ENCODE peak calls at places on chromosomes 1 and 21, in six cellular contexts. V, U, Y, X, I and C are unnamed samples.

GRCh38 chr1:107748529-107748928 is 216.5 kb downstream of the VAV3 start:
- DNase-seq in V (peak; percentile 42), U (no peak), Y (no peak), X (peak; percentile 56), I (no peak), C (no peak)

GRCh38 chr1:115677172-115677542 is 35.4 kb downstream of the VANGL1 start:
- DNase-seq in V (peak; percentile 92), U (no peak), Y (no peak), X (peak; percentile 29), I (no peak), C (no peak)

GRCh38 chr21:33403128-33403785 is at the start of gene IFNGR2:
- DNase-seq in V (peak; percentile 77), U (peak; percentile 24), Y (no peak), X (peak; percentile 27), I (peak; percentile 58), C (no peak)

GRCh38 chr1:196557797-196558196 is 50.4 kb downstream of the KCNT2 start:
- DNase-seq in V (no peak), U (no peak), Y (no peak), X (no peak), I (no peak), C (no peak)

GRCh38 chr21:46116189-46116845 is 18.4 kb downstream of the COL6A2 start:
- DNase-seq in V (no peak), U (no peak), Y (no peak), X (no peak), I (peak; percentile 14), C (no peak)

GRCh38 chr1:22978299-22978698 is 5.6 kb upstream of the LACTBL1 start:
- DNase-seq in V (no peak), U (no peak), Y (peak; percentile 36), X (peak; percentile 79), I (no peak), C (no peak)

GRCh38 chr1:11981378-11982009 is 1.2 kb downstream of the MFN2 start:
- DNase-seq in V (no peak), U (no peak), Y (no peak), X (peak; percentile 88), I (no peak), C (no peak)

GRCh38 chr1:25057188-25057587 is 127.1 kb upstream of the RUNX3 start:
- DNase-seq in V (no peak), U (no peak), Y (no peak), X (no peak), I (no peak), C (no peak)

GRCh38 chr1:180252638-180253536 is 22.8 kb downstream of the LHX4 start:
- DNase-seq in V (peak; percentile 60), U (peak; percentile 24), Y (peak; percentile 30), X (peak; percentile 72), I (peak; percentile 80), C (no peak)

GRCh38 chr1:217780993-217781392 is 149.8 kb downstream of the SPATA17 start:
- DNase-seq in V (no peak), U (no peak), Y (no peak), X (peak; percentile 56), I (no peak), C (peak; percentile 7)

GRCh38 chr1:203124546-203125317 is 2.8 kb upstream of the ADORA1 start:
- DNase-seq in V (no peak), U (peak; percentile 27), Y (no peak), X (peak; percentile 68), I (no peak), C (no peak)

GRCh38 chr1:9593492-9594465 is 5.1 kb downstream of the TMEM201 start:
- DNase-seq in V (peak; percentile 97), U (peak; percentile 89), Y (no peak), X (peak; percentile 12), I (peak; percentile 70), C (peak; percentile 78)

GRCh38 chr1:157960773-157961172 is 32.7 kb upstream of the KIRREL1 start:
- DNase-seq in V (no peak), U (no peak), Y (no peak), X (peak; percentile 10), I (no peak), C (no peak)